ENCODE peak calls at places on chromosomes 2 and 18, in ten cellular contexts. T is A549, Q is thyroid gland, S is adrenal gland, U is prostate gland, B is transverse colon, V is Peyer's patch, C is breast epithelium, W is IMR-90, H is ovary. P is an unnamed sample.

GRCh38 chr2:230929381-230930148 is 4.5 kb upstream of the GPR55 start:
- DNase-seq in T (no peak), Q (no peak), S (no peak), U (no peak), B (no peak), V (no peak), C (no peak), W (no peak), H (no peak), P (no peak)

GRCh38 chr2:161592713-161593112 is 31.5 kb upstream of the SLC4A10 start:
- DNase-seq in T (no peak), Q (no peak), S (no peak), U (no peak), B (no peak), V (no peak), C (no peak), W (no peak), H (no peak), P (no peak)

GRCh38 chr2:9752441-9753275 is 90.6 kb upstream of the TAF1B start:
- DNase-seq in T (peak), Q (no peak), S (no peak), U (no peak), B (peak), V (peak), C (no peak), W (peak), H (no peak), P (no peak)

GRCh38 chr18:37944871-37945270 is 379.3 kb upstream of the CELF4 start:
- DNase-seq in T (no peak), Q (no peak), S (no peak), U (no peak), B (no peak), V (no peak), C (no peak), W (no peak), H (no peak), P (no peak)

GRCh38 chr18:48838921-48839818 is 111.6 kb downstream of the SMAD7 start:
- DNase-seq in T (peak), Q (no peak), S (peak), U (no peak), B (no peak), V (no peak), C (no peak), W (peak), H (no peak), P (peak)

GRCh38 chr2:3110555-3110954 is 267.1 kb downstream of the EIPR1 start:
- DNase-seq in T (no peak), Q (no peak), S (no peak), U (no peak), B (no peak), V (no peak), C (no peak), W (no peak), H (no peak), P (no peak)

GRCh38 chr18:76619342-76620315 is 124.6 kb upstream of the ZNF516 start:
- DNase-seq in T (no peak), Q (peak), S (peak), U (peak), B (peak), V (no peak), C (no peak), W (peak), H (peak), P (peak)

GRCh38 chr18:79952457-79952995 is 1.1 kb upstream of the SLC66A2 start:
- DNase-seq in T (no peak), Q (no peak), S (peak), U (no peak), B (peak), V (no peak), C (peak), W (no peak), H (no peak), P (peak)

GRCh38 chr2:239739206-239739605 is 285.9 kb downstream of the NDUFA10 start:
- DNase-seq in T (no peak), Q (no peak), S (no peak), U (no peak), B (no peak), V (no peak), C (no peak), W (no peak), H (no peak), P (no peak)

GRCh38 chr2:197846789-197847188 is 42.4 kb downstream of the PLCL1 start:
- DNase-seq in T (no peak), Q (no peak), S (no peak), U (no peak), B (no peak), V (no peak), C (no peak), W (peak), H (no peak), P (no peak)

GRCh38 chr2:12007282-12007681 is 260.9 kb downstream of the LPIN1 start:
- DNase-seq in T (no peak), Q (no peak), S (no peak), U (no peak), B (no peak), V (no peak), C (no peak), W (no peak), H (no peak), P (peak)

GRCh38 chr2:54591551-54591950 is 131.9 kb upstream of the EML6 start:
- DNase-seq in T (no peak), Q (no peak), S (no peak), U (no peak), B (no peak), V (no peak), C (no peak), W (no peak), H (no peak), P (no peak)

GRCh38 chr18:8153887-8154583 is 455.2 kb upstream of the RAB12 start:
- DNase-seq in T (no peak), Q (no peak), S (no peak), U (no peak), B (no peak), V (no peak), C (no peak), W (peak), H (no peak), P (no peak)

GRCh38 chr18:33596178-33596854 is 18.3 kb downstream of the ASXL3 start:
- DNase-seq in T (no peak), Q (no peak), S (no peak), U (no peak), B (no peak), V (no peak), C (no peak), W (peak), H (no peak), P (no peak)

GRCh38 chr2:30234180-30234971 is 3.0 kb downstream of the LBH start:
- DNase-seq in T (peak), Q (peak), S (no peak), U (peak), B (peak), V (no peak), C (no peak), W (peak), H (peak), P (no peak)

GRCh38 chr18:57437782-57438668 is 2.9 kb downstream of the ONECUT2 start:
- DNase-seq in T (peak), Q (no peak), S (peak), U (no peak), B (peak), V (peak), C (no peak), W (peak), H (no peak), P (peak)

GRCh38 chr2:28287261-28287915 is 105.3 kb upstream of the FOSL2 start:
- DNase-seq in T (no peak), Q (no peak), S (no peak), U (no peak), B (no peak), V (no peak), C (no peak), W (peak), H (no peak), P (no peak)

GRCh38 chr18:24068945-24069693 is 54.6 kb downstream of the TTC39C start:
- DNase-seq in T (no peak), Q (peak), S (no peak), U (no peak), B (no peak), V (no peak), C (no peak), W (no peak), H (no peak), P (no peak)

GRCh38 chr2:16933355-16933754 is 267.7 kb upstream of the CYRIA start:
- DNase-seq in T (no peak), Q (no peak), S (no peak), U (no peak), B (no peak), V (no peak), C (no peak), W (no peak), H (no peak), P (no peak)

GRCh38 chr2:239721531-239721930 is 303.6 kb downstream of the NDUFA10 start:
- DNase-seq in T (no peak), Q (no peak), S (no peak), U (no peak), B (no peak), V (peak), C (peak), W (no peak), H (no peak), P (peak)

GRCh38 chr2:238440331-238440730 is 13.6 kb downstream of the ASB1 start:
- DNase-seq in T (no peak), Q (no peak), S (no peak), U (no peak), B (no peak), V (no peak), C (no peak), W (no peak), H (no peak), P (no peak)

GRCh38 chr2:191218292-191218898 is 26.8 kb upstream of the MYO1B start:
- DNase-seq in T (peak), Q (peak), S (peak), U (no peak), B (peak), V (no peak), C (no peak), W (peak), H (peak), P (no peak)

GRCh38 chr2:71358931-71359671 is 27.5 kb downstream of the ZNF638 start:
- DNase-seq in T (no peak), Q (no peak), S (peak), U (no peak), B (no peak), V (no peak), C (no peak), W (peak), H (no peak), P (no peak)

GRCh38 chr18:12254137-12254819 is at the start of gene CIDEA:
- DNase-seq in T (no peak), Q (peak), S (no peak), U (no peak), B (no peak), V (no peak), C (no peak), W (no peak), H (no peak), P (no peak)

GRCh38 chr18:12253517-12254136 is 534 bp upstream of the CIDEA start:
- DNase-seq in T (no peak), Q (peak), S (peak), U (no peak), B (no peak), V (no peak), C (no peak), W (no peak), H (no peak), P (peak)

GRCh38 chr18:12253027-12253426 is 1.1 kb upstream of the CIDEA start:
- DNase-seq in T (no peak), Q (no peak), S (no peak), U (no peak), B (no peak), V (no peak), C (no peak), W (no peak), H (no peak), P (no peak)

GRCh38 chr18:12251311-12251710 is 2.9 kb upstream of the CIDEA start:
- DNase-seq in T (no peak), Q (no peak), S (no peak), U (no peak), B (no peak), V (no peak), C (no peak), W (no peak), H (no peak), P (no peak)

GRCh38 chr18:12252061-12252460 is 2.1 kb upstream of the CIDEA start:
- DNase-seq in T (no peak), Q (no peak), S (no peak), U (no peak), B (no peak), V (no peak), C (no peak), W (no peak), H (no peak), P (no peak)
- H3K4me3 ChIP-seq in T (no peak), Q (no peak), S (no peak), U (no peak), B (no peak), V (no peak), C (no peak), W (no peak), H (no peak), P (no peak)

GRCh38 chr2:200963129-200963917 is at the start of gene ORC2:
- DNase-seq in T (peak), Q (peak), S (peak), U (peak), B (peak), V (peak), C (peak), W (peak), H (peak), P (peak)
- TF ChIP-seq POLR2A in T (peak), Q (peak), S (no peak), U (peak), B (peak), V (peak), C (no peak), W (no peak), H (no peak), P (no peak)

GRCh38 chr2:69147841-69148533 is 135.0 kb downstream of the ANTXR1 start:
- DNase-seq in T (no peak), Q (no peak), S (no peak), U (no peak), B (no peak), V (no peak), C (no peak), W (no peak), H (no peak), P (no peak)

GRCh38 chr2:69141081-69141480 is 128.1 kb downstream of the ANTXR1 start:
- DNase-seq in T (no peak), Q (no peak), S (no peak), U (no peak), B (no peak), V (no peak), C (no peak), W (no peak), H (peak), P (no peak)

GRCh38 chr2:69139778-69140177 is 126.8 kb downstream of the ANTXR1 start:
- DNase-seq in T (no peak), Q (no peak), S (no peak), U (no peak), B (no peak), V (no peak), C (no peak), W (no peak), H (no peak), P (no peak)

GRCh38 chr2:69145204-69145603 is 132.2 kb downstream of the ANTXR1 start:
- DNase-seq in T (no peak), Q (no peak), S (no peak), U (no peak), B (no peak), V (no peak), C (no peak), W (no peak), H (no peak), P (no peak)

GRCh38 chr2:69143726-69144360 is 130.9 kb downstream of the ANTXR1 start:
- DNase-seq in T (no peak), Q (no peak), S (no peak), U (no peak), B (no peak), V (no peak), C (no peak), W (peak), H (no peak), P (no peak)
- TF ChIP-seq CTCF in T (no peak), Q (no peak), S (no peak), U (no peak), B (no peak), V (no peak), C (no peak), W (no peak), H (no peak), P (no peak)

DNA sequence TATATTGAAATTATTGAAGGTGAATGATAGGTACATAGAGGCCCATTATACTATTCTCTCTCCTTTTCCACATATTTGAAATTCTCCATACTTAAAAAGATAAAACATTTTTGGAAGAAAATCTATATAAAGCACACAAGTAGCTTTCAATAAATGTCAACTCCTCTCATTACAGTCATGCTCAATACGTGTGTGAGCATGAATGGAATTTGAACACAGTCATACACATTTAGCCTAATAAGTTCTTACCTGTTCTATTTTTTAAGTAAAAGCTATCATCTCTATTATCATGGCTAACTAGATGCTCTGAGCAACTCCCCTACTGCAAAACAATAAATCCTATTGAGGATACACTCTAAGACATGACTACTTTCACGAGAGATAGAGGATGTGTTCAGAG is 41.9 kb upstream of the SPATS2L start:
- DNase-seq in T (no peak), Q (no peak), S (no peak), U (no peak), B (no peak), V (no peak), C (no peak), W (no peak), H (no peak), P (no peak)
- H3K4me3 ChIP-seq in T (no peak), Q (no peak), S (no peak), U (no peak), B (no peak), V (no peak), C (no peak), W (no peak), H (no peak), P (no peak)

GRCh38 chr2:177552414-177553175 is 160.0 kb downstream of the AGPS start:
- DNase-seq in T (peak), Q (peak), S (peak), U (peak), B (peak), V (peak), C (peak), W (peak), H (peak), P (peak)
- TF ChIP-seq POLR2A in T (peak), Q (no peak), S (no peak), U (no peak), B (peak), V (no peak), C (peak), W (no peak), H (peak), P (peak)

GRCh38 chr2:201403904-201404303 is 46.8 kb upstream of the FLACC1 start:
- DNase-seq in T (no peak), Q (no peak), S (no peak), U (peak), B (no peak), V (no peak), C (no peak), W (peak), H (no peak), P (no peak)

GRCh38 chr2:201404699-201405275 is 46.5 kb downstream of the TRAK2 start:
- DNase-seq in T (no peak), Q (no peak), S (no peak), U (no peak), B (no peak), V (no peak), C (no peak), W (no peak), H (no peak), P (no peak)

GRCh38 chr2:201406077-201406662 is 45.1 kb downstream of the TRAK2 start:
- DNase-seq in T (no peak), Q (peak), S (peak), U (peak), B (no peak), V (no peak), C (no peak), W (peak), H (peak), P (no peak)

GRCh38 chr2:201401815-201402214 is 44.7 kb upstream of the FLACC1 start:
- DNase-seq in T (no peak), Q (no peak), S (no peak), U (no peak), B (no peak), V (no peak), C (no peak), W (no peak), H (no peak), P (no peak)

DNA sequence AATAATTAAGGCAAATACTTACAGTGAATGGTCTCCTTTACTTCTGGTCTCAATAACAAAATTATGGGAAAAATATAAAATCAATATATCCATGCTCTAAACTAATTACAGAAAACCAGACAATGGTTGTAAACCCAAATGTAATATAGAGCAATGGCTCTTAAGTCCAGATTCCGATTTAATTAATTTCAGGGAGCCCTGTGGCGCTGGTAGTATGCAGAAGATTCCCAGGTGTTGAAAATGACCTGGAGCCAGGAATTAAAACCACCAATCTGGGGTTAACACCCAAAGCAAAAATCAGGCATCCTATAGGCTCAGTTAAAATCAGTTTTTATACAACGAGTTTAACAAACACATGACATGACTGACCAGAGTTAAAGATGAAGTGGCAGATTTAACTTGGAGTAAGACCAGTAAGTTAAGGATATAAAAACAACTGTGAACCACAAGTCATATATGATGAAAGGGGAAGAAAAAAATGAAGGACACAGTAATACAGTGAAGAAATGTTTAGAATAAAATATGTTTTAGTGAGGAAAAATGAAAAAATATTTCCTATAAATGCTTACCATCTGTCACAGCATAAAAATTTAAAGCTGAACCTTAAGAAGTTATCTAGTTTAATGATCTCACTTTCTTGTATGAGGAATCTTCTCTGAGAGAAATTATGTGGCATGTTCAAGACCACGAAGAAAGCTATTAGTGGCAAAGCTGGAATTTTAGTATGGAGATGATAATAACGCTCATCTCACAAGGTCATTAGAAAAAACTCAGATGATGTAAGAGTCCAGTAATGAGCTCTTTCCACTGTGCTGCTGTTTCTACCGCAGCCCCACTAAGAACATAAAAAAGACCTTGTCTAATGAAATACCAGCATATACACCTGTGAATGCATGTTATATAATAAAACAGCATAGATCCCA is 45.8 kb upstream of the FLACC1 start:
- DNase-seq in T (no peak), Q (no peak), S (no peak), U (no peak), B (no peak), V (no peak), C (no peak), W (peak), H (no peak), P (no peak)
- TF ChIP-seq CTCF in T (no peak), Q (no peak), S (no peak), U (no peak), B (no peak), V (no peak), C (no peak), W (no peak), H (no peak), P (no peak)

GRCh38 chr2:207750876-207751275 is 18.8 kb downstream of the FZD5 start:
- DNase-seq in T (no peak), Q (no peak), S (no peak), U (no peak), B (no peak), V (no peak), C (no peak), W (no peak), H (no peak), P (no peak)

GRCh38 chr2:207748993-207749392 is 20.7 kb downstream of the FZD5 start:
- DNase-seq in T (no peak), Q (no peak), S (no peak), U (no peak), B (no peak), V (no peak), C (no peak), W (no peak), H (no peak), P (no peak)

GRCh38 chr2:207747653-207748560 is 21.8 kb downstream of the FZD5 start:
- DNase-seq in T (no peak), Q (peak), S (peak), U (no peak), B (no peak), V (no peak), C (no peak), W (peak), H (no peak), P (no peak)

GRCh38 chr2:207749873-207750272 is 19.8 kb downstream of the FZD5 start:
- DNase-seq in T (no peak), Q (no peak), S (no peak), U (no peak), B (no peak), V (no peak), C (no peak), W (peak), H (no peak), P (no peak)

DNA sequence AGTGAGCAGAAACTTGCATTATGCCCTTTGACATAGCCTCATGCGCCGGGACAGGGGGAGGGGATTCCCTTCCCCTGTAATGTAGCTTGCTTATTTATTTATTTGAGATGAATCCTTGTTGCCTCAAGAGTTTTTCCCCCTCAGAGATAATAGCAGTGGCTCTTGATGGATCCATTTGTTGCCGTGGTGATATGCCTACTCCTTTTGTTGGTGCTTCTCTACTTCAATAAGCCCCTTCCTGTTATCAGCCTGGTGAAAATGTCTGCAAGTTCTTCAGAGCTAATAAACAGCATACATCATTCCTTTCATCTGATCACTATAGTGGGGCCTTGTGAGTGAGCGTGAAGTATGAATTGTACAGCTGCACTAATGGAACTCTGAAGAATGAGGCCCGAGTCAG is 19.4 kb downstream of the FZD5 start:
- DNase-seq in T (no peak), Q (no peak), S (no peak), U (no peak), B (no peak), V (no peak), C (no peak), W (no peak), H (no peak), P (no peak)
- H3K4me3 ChIP-seq in T (no peak), Q (no peak), S (no peak), U (no peak), B (no peak), V (no peak), C (no peak), W (no peak), H (no peak), P (no peak)

P was measured in right lobe of liver.